ENCODE peak calls at places on chromosomes 5 and 9, in ten cellular contexts. Y, P, M, E, G, F, T, S, I and B are unnamed samples.

GRCh38 chr5:150394103-150394502 is 18.6 kb downstream of the CD74 start:
- DNase-seq in Y (no peak), P (no peak), M (no peak), E (peak; percentile 24), G (no peak), F (no peak), T (no peak), S (peak; percentile 84), I (no peak), B (no peak)

GRCh38 chr5:131854134-131854533 is 57.3 kb upstream of the FNIP1 start:
- DNase-seq in Y (no peak), P (no peak), M (peak; percentile 11), E (peak; percentile 2), G (no peak), F (no peak), T (peak; percentile 2), S (peak; percentile 10), I (no peak), B (no peak)

GRCh38 chr9:94734054-94734754 is 7.7 kb downstream of the AOPEP start:
- DNase-seq in Y (no peak), P (no peak), M (peak; percentile 18), E (no peak), G (no peak), F (peak; percentile 11), T (no peak), S (no peak), I (no peak), B (no peak)

GRCh38 chr9:89387970-89388867 is 69.9 kb downstream of the SECISBP2 start:
- DNase-seq in Y (no peak), P (no peak), M (peak; percentile 94), E (peak; percentile 11), G (peak; percentile 62), F (peak; percentile 37), T (no peak), S (peak; percentile 82), I (peak; percentile 91), B (no peak)

GRCh38 chr9:107875571-107875980 is 386.0 kb upstream of the KLF4 start:
- DNase-seq in Y (no peak), P (no peak), M (no peak), E (no peak), G (no peak), F (no peak), T (no peak), S (no peak), I (no peak), B (no peak)

GRCh38 chr5:103262422-103262871 is 3.9 kb downstream of the MACIR start:
- DNase-seq in Y (no peak), P (no peak), M (peak; percentile 7), E (peak; percentile 35), G (no peak), F (no peak), T (peak; percentile 82), S (peak; percentile 32), I (no peak), B (no peak)

GRCh38 chr5:149549461-149550266 is 1.6 kb downstream of the CSNK1A1 start:
- DNase-seq in Y (no peak), P (peak; percentile 10), M (peak; percentile 61), E (peak; percentile 47), G (no peak), F (no peak), T (peak; percentile 49), S (peak; percentile 66), I (no peak), B (no peak)

GRCh38 chr5:159616967-159617366 is 286.7 kb upstream of the IL12B start:
- DNase-seq in Y (no peak), P (no peak), M (peak; percentile 46), E (peak; percentile 6), G (no peak), F (no peak), T (peak; percentile 51), S (peak; percentile 16), I (no peak), B (no peak)

GRCh38 chr5:135623186-135623715 is 44.5 kb upstream of the CXCL14 start:
- DNase-seq in Y (no peak), P (no peak), M (no peak), E (no peak), G (no peak), F (no peak), T (no peak), S (no peak), I (no peak), B (no peak)

GRCh38 chr5:35698057-35698808 is 80.6 kb downstream of the SPEF2 start:
- DNase-seq in Y (no peak), P (no peak), M (no peak), E (no peak), G (no peak), F (no peak), T (no peak), S (no peak), I (no peak), B (no peak)

GRCh38 chr9:99264070-99264469 is 42.0 kb downstream of the SEC61B start:
- DNase-seq in Y (no peak), P (no peak), M (peak; percentile 17), E (no peak), G (no peak), F (no peak), T (peak; percentile 28), S (no peak), I (no peak), B (no peak)

GRCh38 chr9:72579880-72580570 is 58.6 kb downstream of the TMC1 start:
- DNase-seq in Y (no peak), P (no peak), M (peak; percentile 29), E (no peak), G (no peak), F (no peak), T (peak; percentile 56), S (peak; percentile 71), I (no peak), B (no peak)

GRCh38 chr9:72575673-72576072 is 54.3 kb downstream of the TMC1 start:
- DNase-seq in Y (no peak), P (no peak), M (no peak), E (no peak), G (no peak), F (no peak), T (no peak), S (no peak), I (no peak), B (no peak)

GRCh38 chr9:72576087-72576486 is 54.7 kb downstream of the TMC1 start:
- DNase-seq in Y (no peak), P (no peak), M (no peak), E (no peak), G (no peak), F (no peak), T (no peak), S (no peak), I (no peak), B (no peak)

GRCh38 chr9:72577212-72577753 is 55.9 kb downstream of the TMC1 start:
- DNase-seq in Y (no peak), P (no peak), M (peak; percentile 92), E (no peak), G (peak; percentile 23), F (peak; percentile 41), T (peak; percentile 93), S (peak; percentile 85), I (no peak), B (no peak)

DNA sequence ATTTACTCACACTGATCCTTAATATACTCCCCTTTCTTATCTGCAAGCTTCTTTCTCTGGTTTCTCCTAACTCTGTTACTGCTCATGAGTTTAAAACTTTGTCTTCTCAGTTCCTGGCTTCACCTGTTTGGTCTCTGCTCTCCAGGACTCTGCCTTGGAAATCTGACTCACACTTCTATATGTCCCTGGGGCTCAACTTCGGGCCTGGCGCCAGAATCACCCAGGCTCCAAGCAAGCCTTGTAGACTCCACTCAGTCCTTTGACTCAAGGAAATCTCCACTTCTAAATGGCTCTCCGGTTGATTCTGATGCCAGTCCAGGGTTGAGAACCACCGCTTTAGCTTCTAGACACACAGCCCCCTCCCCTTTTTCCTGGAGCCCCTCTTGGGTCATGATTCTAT is 57.8 kb downstream of the TMC1 start:
- DNase-seq in Y (peak; percentile 83), P (no peak), M (peak; percentile 47), E (peak; percentile 68), G (peak; percentile 32), F (peak; percentile 19), T (peak; percentile 86), S (peak; percentile 63), I (no peak), B (no peak)
- H3K27ac ChIP-seq in Y (no peak overlapping the region), P (no peak overlapping the region), M (no peak overlapping the region), E (no peak overlapping the region), G (peak overlapping the region; percentile 82), F (peak overlapping the region; percentile 87), T (peak overlapping the region; percentile 94), S (no peak overlapping the region), I (no peak overlapping the region), B (no peak overlapping the region)

GRCh38 chr5:84382363-84383295 is 2.1 kb downstream of the EDIL3 start:
- DNase-seq in Y (peak; percentile 81), P (no peak), M (peak; percentile 51), E (peak; percentile 59), G (peak; percentile 41), F (peak; percentile 6), T (no peak), S (peak; percentile 53), I (no peak), B (peak; percentile 74)

GRCh38 chr5:84383816-84384603 is 670 bp downstream of the EDIL3 start:
- DNase-seq in Y (peak; percentile 85), P (no peak), M (peak; percentile 53), E (peak; percentile 40), G (peak; percentile 28), F (no peak), T (peak; percentile 53), S (peak; percentile 70), I (peak; percentile 60), B (peak; percentile 75)

GRCh38 chr5:84384604-84385575 is at the start of gene EDIL3:
- DNase-seq in Y (peak; percentile 87), P (no peak), M (peak; percentile 54), E (peak; percentile 44), G (peak; percentile 39), F (peak; percentile 8), T (no peak), S (peak; percentile 59), I (peak; percentile 69), B (peak; percentile 80)

GRCh38 chr5:84381501-84382362 is 2.9 kb downstream of the EDIL3 start:
- DNase-seq in Y (no peak), P (no peak), M (peak; percentile 23), E (peak; percentile 22), G (no peak), F (no peak), T (no peak), S (no peak), I (no peak), B (no peak)

GRCh38 chr5:84383296-84383815 is 1.3 kb downstream of the EDIL3 start:
- DNase-seq in Y (no peak), P (no peak), M (no peak), E (no peak), G (no peak), F (no peak), T (no peak), S (no peak), I (peak; percentile 72), B (no peak)
- H3K4me3 ChIP-seq in Y (peak overlapping the region; percentile 67), P (no peak overlapping the region), M (peak overlapping the region; percentile 30), E (peak overlapping the region; percentile 92), G (peak overlapping the region; percentile 56), F (peak overlapping the region; percentile 57), T (peak overlapping the region; percentile 77), S (peak overlapping the region; percentile 92), I (peak overlapping the region; percentile 26), B (peak overlapping the region; percentile 57)

GRCh38 chr9:70792796-70793195 is 328.6 kb downstream of the TRPM3 start:
- DNase-seq in Y (no peak), P (no peak), M (no peak), E (no peak), G (no peak), F (no peak), T (no peak), S (no peak), I (no peak), B (no peak)
- H3K36me3 ChIP-seq in Y (no peaks in the 10 kb centered on the region), P (no peaks in the 10 kb centered on the region), M (no peaks in the 10 kb centered on the region), E (no peaks in the 10 kb centered on the region), G (no peaks in the 10 kb centered on the region), F (no peaks in the 10 kb centered on the region), T (no peaks in the 10 kb centered on the region), S (no peaks in the 10 kb centered on the region), I (no peaks in the 10 kb centered on the region), B (no peaks in the 10 kb centered on the region)

GRCh38 chr5:79612667-79613190 is 488 bp downstream of the TENT2 start:
- DNase-seq in Y (no peak), P (no peak), M (no peak), E (no peak), G (no peak), F (no peak), T (no peak), S (no peak), I (no peak), B (no peak)
- H3K27ac ChIP-seq in Y (peak overlapping the region; percentile 65), P (peak overlapping the region; percentile 95), M (peak overlapping the region; percentile 97), E (peak overlapping the region; percentile 84), G (peak overlapping the region; percentile 84), F (peak overlapping the region; percentile 94), T (peak overlapping the region; percentile 69), S (peak overlapping the region; percentile 89), I (peak overlapping the region; percentile 95), B (peak overlapping the region; percentile 96)